ENCODE peak calls at places on chromosomes 4 and X, in four cellular contexts. H is CD8-positive, alpha-beta T cell; Q is fibroblast of lung; K is body of pancreas. D is an unnamed sample.

GRCh38 chrX:10582215-10582733 is 38.1 kb downstream of the MID1 start:
- DNase-seq in K (no peak), Q (peak; percentile 78), H (no peak), D (no peak)

GRCh38 chr4:101307901-101308300 is 39.4 kb downstream of the PPP3CA start:
- DNase-seq in Q (no peak), H (no peak), K (no peak), D (peak; percentile 14)

GRCh38 chr4:164307262-164307661 is 446.7 kb upstream of the SMIM31 start:
- DNase-seq in H (no peak), Q (no peak), K (no peak), D (no peak)

GRCh38 chr4:6338175-6338950 is 68.7 kb downstream of the WFS1 start:
- DNase-seq in K (no peak), Q (no peak), H (no peak), D (no peak)

GRCh38 chr4:177579649-177580048 is 137.4 kb upstream of the AGA start:
- DNase-seq in K (no peak), Q (no peak), H (no peak), D (no peak)

GRCh38 chr4:158997660-158998349 is 105.1 kb upstream of the RAPGEF2 start:
- DNase-seq in K (no peak), H (no peak), Q (no peak), D (no peak)

GRCh38 chr4:179097741-179098140 is 1655.5 kb upstream of the AGA start:
- DNase-seq in H (no peak), Q (peak; percentile 35), K (no peak), D (no peak)

GRCh38 chr4:166662266-166662843 is 571.9 kb downstream of the SPOCK3 start:
- DNase-seq in H (no peak), K (no peak), Q (no peak), D (peak; percentile 0)

GRCh38 chr4:84159767-84160166 is 339.3 kb downstream of the NKX6-1 start:
- DNase-seq in Q (peak; percentile 3), K (no peak), H (no peak), D (no peak)

GRCh38 chr4:815464-816146 is 10.3 kb downstream of the CPLX1 start:
- DNase-seq in H (no peak), K (peak; percentile 11), Q (no peak), D (peak; percentile 65)

GRCh38 chr4:88659061-88659889 is 38.4 kb downstream of the NAP1L5 start:
- DNase-seq in K (peak; percentile 56), Q (peak; percentile 71), H (no peak), D (peak; percentile 29)

GRCh38 chr4:158756588-158756987 is 12.2 kb upstream of the FNIP2 start:
- DNase-seq in K (no peak), Q (no peak), H (no peak), D (no peak)

GRCh38 chr4:96638132-96638531 is 798.2 kb downstream of the PDHA2 start:
- DNase-seq in K (no peak), Q (no peak), H (no peak), D (no peak)

GRCh38 chr4:22500831-22501714 is 14.8 kb downstream of the ADGRA3 start:
- DNase-seq in Q (peak; percentile 88), K (peak; percentile 22), H (no peak), D (no peak)

GRCh38 chr4:149897784-149898183 is 82.1 kb upstream of the IQCM start:
- DNase-seq in H (no peak), Q (peak; percentile 22), K (no peak), D (no peak)

GRCh38 chr4:149065753-149066152 is 623.5 kb upstream of the NR3C2 start:
- DNase-seq in H (no peak), Q (peak; percentile 13), K (no peak), D (no peak)

GRCh38 chrX:12722314-12722713 is 68.9 kb upstream of the PRPS2 start:
- DNase-seq in Q (no peak), K (no peak), H (no peak), D (no peak)

GRCh38 chr4:74376888-74377483 is 12.0 kb downstream of the EREG start:
- DNase-seq in K (no peak), Q (peak; percentile 58), H (no peak), D (no peak)
- H3K4me1 ChIP-seq in K (no peaks in the 10 kb centered on the region), Q (no peaks in the 10 kb centered on the region), H (no peaks in the 10 kb centered on the region), D (peaks cover 25% of the 10 kb centered on the region)

DNA sequence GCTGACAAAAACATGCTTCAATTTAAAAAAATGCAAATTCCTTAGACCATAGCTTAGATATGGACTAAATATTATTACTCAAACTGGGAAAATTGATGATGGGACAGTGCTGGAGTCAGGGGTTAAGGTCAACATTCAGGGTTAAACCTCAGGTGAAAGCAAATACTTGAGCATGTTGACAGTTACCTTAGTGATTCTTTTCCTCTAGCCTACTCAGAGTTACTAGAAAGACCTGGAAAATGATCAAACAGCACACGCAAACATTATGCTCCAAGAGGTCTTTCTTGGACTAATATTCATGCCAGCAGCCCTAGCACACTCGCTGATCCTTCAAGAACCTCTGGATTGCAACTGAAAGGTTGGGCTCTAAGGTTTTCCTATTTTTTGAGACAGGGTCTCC is 10.8 kb downstream of the IGFBP7 start:
- DNase-seq in H (no peak), K (no peak), Q (no peak), D (no peak)
- H3K27ac ChIP-seq in H (no peak overlapping the region), K (no peak overlapping the region), Q (no peak overlapping the region), D (peak overlapping the region; percentile 83)

DNA sequence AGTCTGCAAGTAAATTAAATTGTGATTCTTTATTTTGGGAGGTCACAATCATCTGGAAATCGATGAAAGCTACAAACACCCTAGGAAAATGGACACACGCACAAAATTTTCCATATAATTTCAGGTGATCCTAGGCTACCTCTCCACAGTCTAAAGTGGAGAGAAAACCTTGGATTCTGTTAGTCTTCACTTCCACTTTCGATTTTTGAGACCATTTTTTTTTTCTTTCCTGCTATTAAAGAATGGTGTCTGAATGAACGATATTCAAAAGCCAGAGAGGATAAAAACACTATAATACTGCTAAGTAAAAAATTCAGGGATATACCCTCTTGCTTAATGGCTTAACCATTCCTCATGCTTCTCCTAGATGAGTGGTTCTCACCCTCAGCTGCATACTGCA is 1.7 kb downstream of the FBXL5 start:
- DNase-seq in H (no peak), Q (no peak), K (no peak), D (no peak)
- H3K4me1 ChIP-seq in H (peaks cover 65% of the 10 kb centered on the region), Q (peaks cover 5% of the 10 kb centered on the region), K (peaks cover 61% of the 10 kb centered on the region), D (peaks cover 50% of the 10 kb centered on the region)

GRCh38 chr4:78451407-78451806 is 100.2 kb upstream of the ANXA3 start:
- DNase-seq in H (no peak), Q (no peak), K (no peak), D (no peak)
- H3K27ac ChIP-seq in H (no peak overlapping the region), Q (no peak overlapping the region), K (no peak overlapping the region), D (no peak overlapping the region)

GRCh38 chr4:124564121-124564520 is 148.4 kb downstream of the ANKRD50 start:
- DNase-seq in H (no peak), K (no peak), Q (no peak), D (no peak)

GRCh38 chr4:124566030-124566429 is 146.5 kb downstream of the ANKRD50 start:
- DNase-seq in Q (no peak), K (no peak), H (no peak), D (no peak)
- H3K4me1 ChIP-seq in Q (no peaks in the 10 kb centered on the region), K (no peaks in the 10 kb centered on the region), H (no peaks in the 10 kb centered on the region), D (no peaks in the 10 kb centered on the region)

GRCh38 chr4:73864973-73865372 is 4.2 kb upstream of the CXCL1 start:
- DNase-seq in H (no peak), K (no peak), Q (no peak), D (no peak)

GRCh38 chr4:73865697-73866096 is 3.5 kb upstream of the CXCL1 start:
- DNase-seq in K (no peak), Q (no peak), H (no peak), D (no peak)

GRCh38 chr4:73867783-73868182 is 1.4 kb upstream of the CXCL1 start:
- DNase-seq in Q (peak; percentile 13), K (no peak), H (no peak), D (no peak)

GRCh38 chr4:73864365-73864764 is 4.8 kb upstream of the CXCL1 start:
- DNase-seq in Q (no peak), K (no peak), H (no peak), D (no peak)

DNA sequence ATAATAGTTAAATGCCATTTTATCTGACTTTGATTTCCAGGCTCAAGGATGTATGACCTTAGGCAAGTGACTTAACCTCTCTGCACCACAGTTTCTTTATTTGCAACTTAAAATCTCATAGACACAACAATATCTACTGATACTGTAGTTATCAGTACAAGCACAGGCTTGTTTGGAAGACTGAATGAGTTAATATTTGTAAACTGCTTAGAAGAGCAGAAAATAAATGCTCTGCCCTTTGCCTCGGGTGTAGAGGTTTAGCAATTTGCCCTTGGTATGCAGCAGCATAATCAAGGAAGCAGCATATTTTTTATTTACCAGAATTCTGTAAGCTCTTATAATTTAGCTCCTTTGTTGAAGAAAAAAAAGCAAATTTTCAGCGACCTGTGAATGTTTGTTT is 3.0 kb upstream of the CXCL1 start:
- DNase-seq in Q (no peak), K (no peak), H (no peak), D (no peak)
- H3K27ac ChIP-seq in Q (no peak overlapping the region), K (no peak overlapping the region), H (no peak overlapping the region), D (no peak overlapping the region)

DNA sequence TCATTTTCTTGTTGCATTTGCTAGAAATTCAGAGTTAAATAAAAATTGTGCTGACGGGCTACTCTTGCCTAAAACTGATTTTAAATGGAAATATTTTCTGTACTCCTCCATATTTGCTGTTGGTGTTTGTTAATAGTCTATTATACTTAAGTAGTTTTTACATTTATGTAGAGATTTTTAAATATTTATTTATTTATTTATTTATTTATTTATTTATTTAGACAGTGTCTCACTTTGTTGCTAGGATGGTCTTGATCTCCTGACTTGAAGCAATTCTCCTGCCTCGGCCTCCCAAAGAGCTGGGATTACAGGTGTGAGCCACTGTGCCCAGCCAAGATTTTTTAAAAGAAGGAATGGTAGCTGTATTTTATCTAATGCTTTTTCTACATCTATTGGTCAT is 68.1 kb downstream of the TMEM164 start:
- DNase-seq in K (no peak), H (no peak), Q (no peak), D (no peak)
- H3K4me1 ChIP-seq in K (peaks cover 24% of the 10 kb centered on the region), H (no peaks in the 10 kb centered on the region), Q (no peaks in the 10 kb centered on the region), D (no peaks in the 10 kb centered on the region)

GRCh38 chr4:47704693-47705325 is 133.1 kb downstream of the CORIN start:
- DNase-seq in K (peak; percentile 53), Q (peak; percentile 3), H (no peak), D (no peak)

GRCh38 chr4:47703008-47703407 is 134.9 kb downstream of the CORIN start:
- DNase-seq in H (no peak), Q (no peak), K (no peak), D (no peak)

GRCh38 chr4:47701286-47701685 is 136.6 kb downstream of the CORIN start:
- DNase-seq in K (no peak), Q (no peak), H (no peak), D (no peak)

GRCh38 chr4:47703964-47704363 is 133.9 kb downstream of the CORIN start:
- DNase-seq in K (no peak), Q (no peak), H (no peak), D (no peak)

GRCh38 chr4:47705326-47705981 is 132.4 kb downstream of the CORIN start:
- DNase-seq in H (no peak), K (no peak), Q (peak; percentile 15), D (no peak)
- H3K27ac ChIP-seq in H (no peak overlapping the region), K (peak overlapping the region; percentile 62), Q (no peak overlapping the region), D (no peak overlapping the region)

D was measured in osteoblast.